ENCODE peak calls at places on chromosomes 3 and 15, in seven cellular contexts. One of them, this sample, is unnamed.

GRCh38 chr15:53000412-53000811 is 210.3 kb upstream of the ONECUT1 start:
- DNase-seq in heart left ventricle: no peak
- DNase-seq in esophagus squamous epithelium: no peak
- DNase-seq in activated CD8-positive, alpha-beta memory T cell treated with anti-CD3 and anti-CD28 coated beads, Interleukin-2, amount 50 U/mL, for 48 hours: no peak
- DNase-seq in stimulated activated naive CD8-positive, alpha-beta T cell treated with anti-CD3 and anti-CD28 coated beads, Interleukin-15, amount 100 ng/mL, for 72 hours: no peak
- DNase-seq in NCI-H1930: no peak
- DNase-seq in skeletal muscle cell: no peak
- DNase-seq in this sample: no peak

GRCh38 chr3:105676621-105677300 is 192.1 kb downstream of the CBLB start:
- DNase-seq in stimulated activated naive CD8-positive, alpha-beta T cell treated with anti-CD3 and anti-CD28 coated beads, Interleukin-15, amount 100 ng/mL, for 72 hours: no peak
- DNase-seq in skeletal muscle cell: no peak
- DNase-seq in NCI-H1930: no peak
- DNase-seq in esophagus squamous epithelium: no peak
- DNase-seq in heart left ventricle: no peak
- DNase-seq in activated CD8-positive, alpha-beta memory T cell treated with anti-CD3 and anti-CD28 coated beads, Interleukin-2, amount 50 U/mL, for 48 hours: peak; percentile 62
- DNase-seq in this sample: no peak

GRCh38 chr3:10753964-10754363 is 62.1 kb upstream of the SLC6A11 start:
- DNase-seq in heart left ventricle: peak; percentile 62
- DNase-seq in NCI-H1930: no peak
- DNase-seq in activated CD8-positive, alpha-beta memory T cell treated with anti-CD3 and anti-CD28 coated beads, Interleukin-2, amount 50 U/mL, for 48 hours: peak; percentile 81
- DNase-seq in skeletal muscle cell: no peak
- DNase-seq in stimulated activated naive CD8-positive, alpha-beta T cell treated with anti-CD3 and anti-CD28 coated beads, Interleukin-15, amount 100 ng/mL, for 72 hours: no peak
- DNase-seq in esophagus squamous epithelium: no peak
- DNase-seq in this sample: no peak

GRCh38 chr3:15636028-15636709 is 34.6 kb downstream of the BTD start:
- DNase-seq in NCI-H1930: no peak
- DNase-seq in stimulated activated naive CD8-positive, alpha-beta T cell treated with anti-CD3 and anti-CD28 coated beads, Interleukin-15, amount 100 ng/mL, for 72 hours: no peak
- DNase-seq in heart left ventricle: no peak
- DNase-seq in esophagus squamous epithelium: no peak
- DNase-seq in skeletal muscle cell: peak; percentile 87
- DNase-seq in activated CD8-positive, alpha-beta memory T cell treated with anti-CD3 and anti-CD28 coated beads, Interleukin-2, amount 50 U/mL, for 48 hours: peak; percentile 67
- DNase-seq in this sample: no peak

GRCh38 chr3:123028233-123028828 is 768 bp upstream of the SEMA5B start:
- DNase-seq in skeletal muscle cell: peak; percentile 54
- DNase-seq in esophagus squamous epithelium: no peak
- DNase-seq in stimulated activated naive CD8-positive, alpha-beta T cell treated with anti-CD3 and anti-CD28 coated beads, Interleukin-15, amount 100 ng/mL, for 72 hours: peak; percentile 28
- DNase-seq in heart left ventricle: peak; percentile 46
- DNase-seq in NCI-H1930: peak; percentile 48
- DNase-seq in activated CD8-positive, alpha-beta memory T cell treated with anti-CD3 and anti-CD28 coated beads, Interleukin-2, amount 50 U/mL, for 48 hours: peak; percentile 50
- DNase-seq in this sample: peak; percentile 84

GRCh38 chr3:98986073-98986472 is 84.6 kb upstream of the DCBLD2 start:
- DNase-seq in NCI-H1930: no peak
- DNase-seq in stimulated activated naive CD8-positive, alpha-beta T cell treated with anti-CD3 and anti-CD28 coated beads, Interleukin-15, amount 100 ng/mL, for 72 hours: no peak
- DNase-seq in skeletal muscle cell: peak; percentile 94
- DNase-seq in activated CD8-positive, alpha-beta memory T cell treated with anti-CD3 and anti-CD28 coated beads, Interleukin-2, amount 50 U/mL, for 48 hours: no peak
- DNase-seq in heart left ventricle: peak; percentile 30
- DNase-seq in esophagus squamous epithelium: no peak
- DNase-seq in this sample: no peak

GRCh38 chr15:66269326-66270090 is 16.0 kb upstream of the MEGF11 start:
- DNase-seq in NCI-H1930: no peak
- DNase-seq in esophagus squamous epithelium: no peak
- DNase-seq in skeletal muscle cell: no peak
- DNase-seq in stimulated activated naive CD8-positive, alpha-beta T cell treated with anti-CD3 and anti-CD28 coated beads, Interleukin-15, amount 100 ng/mL, for 72 hours: no peak
- DNase-seq in heart left ventricle: no peak
- DNase-seq in activated CD8-positive, alpha-beta memory T cell treated with anti-CD3 and anti-CD28 coated beads, Interleukin-2, amount 50 U/mL, for 48 hours: no peak
- DNase-seq in this sample: no peak

GRCh38 chr15:77464129-77464865 is 43.6 kb downstream of the HMG20A start:
- DNase-seq in heart left ventricle: no peak
- DNase-seq in skeletal muscle cell: no peak
- DNase-seq in NCI-H1930: no peak
- DNase-seq in esophagus squamous epithelium: no peak
- DNase-seq in stimulated activated naive CD8-positive, alpha-beta T cell treated with anti-CD3 and anti-CD28 coated beads, Interleukin-15, amount 100 ng/mL, for 72 hours: no peak
- DNase-seq in activated CD8-positive, alpha-beta memory T cell treated with anti-CD3 and anti-CD28 coated beads, Interleukin-2, amount 50 U/mL, for 48 hours: no peak
- DNase-seq in this sample: no peak

GRCh38 chr15:72616491-72617210 is 37.8 kb upstream of the GOLGA6B start:
- DNase-seq in NCI-H1930: no peak
- DNase-seq in activated CD8-positive, alpha-beta memory T cell treated with anti-CD3 and anti-CD28 coated beads, Interleukin-2, amount 50 U/mL, for 48 hours: no peak
- DNase-seq in skeletal muscle cell: no peak
- DNase-seq in stimulated activated naive CD8-positive, alpha-beta T cell treated with anti-CD3 and anti-CD28 coated beads, Interleukin-15, amount 100 ng/mL, for 72 hours: no peak
- DNase-seq in heart left ventricle: no peak
- DNase-seq in esophagus squamous epithelium: no peak
- DNase-seq in this sample: no peak

GRCh38 chr3:185460719-185461350 is 38.0 kb downstream of the TMEM41A start:
- DNase-seq in stimulated activated naive CD8-positive, alpha-beta T cell treated with anti-CD3 and anti-CD28 coated beads, Interleukin-15, amount 100 ng/mL, for 72 hours: no peak
- DNase-seq in esophagus squamous epithelium: no peak
- DNase-seq in NCI-H1930: no peak
- DNase-seq in activated CD8-positive, alpha-beta memory T cell treated with anti-CD3 and anti-CD28 coated beads, Interleukin-2, amount 50 U/mL, for 48 hours: no peak
- DNase-seq in skeletal muscle cell: no peak
- DNase-seq in heart left ventricle: no peak
- DNase-seq in this sample: no peak

GRCh38 chr3:21020681-21021080 is 730.3 kb downstream of the ZNF385D start:
- DNase-seq in esophagus squamous epithelium: no peak
- DNase-seq in NCI-H1930: no peak
- DNase-seq in stimulated activated naive CD8-positive, alpha-beta T cell treated with anti-CD3 and anti-CD28 coated beads, Interleukin-15, amount 100 ng/mL, for 72 hours: no peak
- DNase-seq in activated CD8-positive, alpha-beta memory T cell treated with anti-CD3 and anti-CD28 coated beads, Interleukin-2, amount 50 U/mL, for 48 hours: no peak
- DNase-seq in skeletal muscle cell: no peak
- DNase-seq in heart left ventricle: no peak
- DNase-seq in this sample: no peak

GRCh38 chr3:8990266-8991215 is 27.3 kb upstream of the RAD18 start:
- DNase-seq in skeletal muscle cell: peak; percentile 64
- DNase-seq in activated CD8-positive, alpha-beta memory T cell treated with anti-CD3 and anti-CD28 coated beads, Interleukin-2, amount 50 U/mL, for 48 hours: no peak
- DNase-seq in heart left ventricle: no peak
- DNase-seq in stimulated activated naive CD8-positive, alpha-beta T cell treated with anti-CD3 and anti-CD28 coated beads, Interleukin-15, amount 100 ng/mL, for 72 hours: no peak
- DNase-seq in esophagus squamous epithelium: no peak
- DNase-seq in NCI-H1930: no peak
- DNase-seq in this sample: peak; percentile 76

GRCh38 chr3:70312336-70312735 is at the start of gene MDFIC2:
- DNase-seq in activated CD8-positive, alpha-beta memory T cell treated with anti-CD3 and anti-CD28 coated beads, Interleukin-2, amount 50 U/mL, for 48 hours: no peak
- DNase-seq in stimulated activated naive CD8-positive, alpha-beta T cell treated with anti-CD3 and anti-CD28 coated beads, Interleukin-15, amount 100 ng/mL, for 72 hours: no peak
- DNase-seq in esophagus squamous epithelium: no peak
- DNase-seq in NCI-H1930: no peak
- DNase-seq in skeletal muscle cell: no peak
- DNase-seq in heart left ventricle: no peak
- DNase-seq in this sample: no peak

GRCh38 chr3:160481856-160482255 is 32.3 kb upstream of the TRIM59 start:
- DNase-seq in skeletal muscle cell: no peak
- DNase-seq in stimulated activated naive CD8-positive, alpha-beta T cell treated with anti-CD3 and anti-CD28 coated beads, Interleukin-15, amount 100 ng/mL, for 72 hours: no peak
- DNase-seq in activated CD8-positive, alpha-beta memory T cell treated with anti-CD3 and anti-CD28 coated beads, Interleukin-2, amount 50 U/mL, for 48 hours: no peak
- DNase-seq in heart left ventricle: no peak
- DNase-seq in esophagus squamous epithelium: no peak
- DNase-seq in NCI-H1930: no peak
- DNase-seq in this sample: no peak

GRCh38 chr3:58063424-58063823 is 55.2 kb downstream of the FLNB start:
- DNase-seq in esophagus squamous epithelium: no peak
- DNase-seq in skeletal muscle cell: peak; percentile 76
- DNase-seq in heart left ventricle: peak; percentile 38
- DNase-seq in activated CD8-positive, alpha-beta memory T cell treated with anti-CD3 and anti-CD28 coated beads, Interleukin-2, amount 50 U/mL, for 48 hours: no peak
- DNase-seq in stimulated activated naive CD8-positive, alpha-beta T cell treated with anti-CD3 and anti-CD28 coated beads, Interleukin-15, amount 100 ng/mL, for 72 hours: no peak
- DNase-seq in NCI-H1930: no peak
- DNase-seq in this sample: no peak

GRCh38 chr15:34102175-34102925 is 467 bp downstream of the PGBD4 start:
- DNase-seq in esophagus squamous epithelium: no peak
- DNase-seq in activated CD8-positive, alpha-beta memory T cell treated with anti-CD3 and anti-CD28 coated beads, Interleukin-2, amount 50 U/mL, for 48 hours: no peak
- DNase-seq in heart left ventricle: no peak
- DNase-seq in skeletal muscle cell: no peak
- DNase-seq in NCI-H1930: no peak
- DNase-seq in stimulated activated naive CD8-positive, alpha-beta T cell treated with anti-CD3 and anti-CD28 coated beads, Interleukin-15, amount 100 ng/mL, for 72 hours: no peak
- DNase-seq in this sample: no peak

GRCh38 chr3:7309707-7310106 is 448.8 kb downstream of the GRM7 start:
- DNase-seq in heart left ventricle: peak; percentile 54
- DNase-seq in NCI-H1930: no peak
- DNase-seq in skeletal muscle cell: no peak
- DNase-seq in stimulated activated naive CD8-positive, alpha-beta T cell treated with anti-CD3 and anti-CD28 coated beads, Interleukin-15, amount 100 ng/mL, for 72 hours: no peak
- DNase-seq in activated CD8-positive, alpha-beta memory T cell treated with anti-CD3 and anti-CD28 coated beads, Interleukin-2, amount 50 U/mL, for 48 hours: no peak
- DNase-seq in esophagus squamous epithelium: no peak
- DNase-seq in this sample: no peak

GRCh38 chr3:120170223-120170622 is 76.0 kb upstream of the GSK3B start:
- DNase-seq in heart left ventricle: no peak
- DNase-seq in activated CD8-positive, alpha-beta memory T cell treated with anti-CD3 and anti-CD28 coated beads, Interleukin-2, amount 50 U/mL, for 48 hours: no peak
- DNase-seq in NCI-H1930: no peak
- DNase-seq in esophagus squamous epithelium: no peak
- DNase-seq in skeletal muscle cell: peak; percentile 47
- DNase-seq in stimulated activated naive CD8-positive, alpha-beta T cell treated with anti-CD3 and anti-CD28 coated beads, Interleukin-15, amount 100 ng/mL, for 72 hours: no peak
- DNase-seq in this sample: no peak

GRCh38 chr3:134883697-134884385 is 88.8 kb downstream of the EPHB1 start:
- DNase-seq in activated CD8-positive, alpha-beta memory T cell treated with anti-CD3 and anti-CD28 coated beads, Interleukin-2, amount 50 U/mL, for 48 hours: no peak
- DNase-seq in stimulated activated naive CD8-positive, alpha-beta T cell treated with anti-CD3 and anti-CD28 coated beads, Interleukin-15, amount 100 ng/mL, for 72 hours: no peak
- DNase-seq in NCI-H1930: no peak
- DNase-seq in esophagus squamous epithelium: no peak
- DNase-seq in heart left ventricle: no peak
- DNase-seq in skeletal muscle cell: peak; percentile 7
- DNase-seq in this sample: no peak

GRCh38 chr15:62299541-62299940 is 134.5 kb upstream of the C2CD4B start:
- DNase-seq in esophagus squamous epithelium: no peak
- DNase-seq in heart left ventricle: no peak
- DNase-seq in skeletal muscle cell: no peak
- DNase-seq in activated CD8-positive, alpha-beta memory T cell treated with anti-CD3 and anti-CD28 coated beads, Interleukin-2, amount 50 U/mL, for 48 hours: no peak
- DNase-seq in NCI-H1930: no peak
- DNase-seq in stimulated activated naive CD8-positive, alpha-beta T cell treated with anti-CD3 and anti-CD28 coated beads, Interleukin-15, amount 100 ng/mL, for 72 hours: no peak
- DNase-seq in this sample: peak; percentile 39

GRCh38 chr3:74079961-74080562 is 455.3 kb upstream of the PDZRN3 start:
- DNase-seq in esophagus squamous epithelium: no peak
- DNase-seq in activated CD8-positive, alpha-beta memory T cell treated with anti-CD3 and anti-CD28 coated beads, Interleukin-2, amount 50 U/mL, for 48 hours: no peak
- DNase-seq in heart left ventricle: no peak
- DNase-seq in NCI-H1930: no peak
- DNase-seq in stimulated activated naive CD8-positive, alpha-beta T cell treated with anti-CD3 and anti-CD28 coated beads, Interleukin-15, amount 100 ng/mL, for 72 hours: no peak
- DNase-seq in skeletal muscle cell: no peak
- DNase-seq in this sample: no peak

GRCh38 chr15:56168394-56168793 is 75.3 kb downstream of the RFX7 start:
- DNase-seq in esophagus squamous epithelium: no peak
- DNase-seq in skeletal muscle cell: no peak
- DNase-seq in stimulated activated naive CD8-positive, alpha-beta T cell treated with anti-CD3 and anti-CD28 coated beads, Interleukin-15, amount 100 ng/mL, for 72 hours: no peak
- DNase-seq in heart left ventricle: no peak
- DNase-seq in NCI-H1930: no peak
- DNase-seq in activated CD8-positive, alpha-beta memory T cell treated with anti-CD3 and anti-CD28 coated beads, Interleukin-2, amount 50 U/mL, for 48 hours: no peak
- DNase-seq in this sample: no peak

GRCh38 chr15:53976844-53977392 is 1.3 kb upstream of the UNC13C start:
- DNase-seq in esophagus squamous epithelium: no peak
- DNase-seq in activated CD8-positive, alpha-beta memory T cell treated with anti-CD3 and anti-CD28 coated beads, Interleukin-2, amount 50 U/mL, for 48 hours: no peak
- DNase-seq in NCI-H1930: no peak
- DNase-seq in stimulated activated naive CD8-positive, alpha-beta T cell treated with anti-CD3 and anti-CD28 coated beads, Interleukin-15, amount 100 ng/mL, for 72 hours: no peak
- DNase-seq in heart left ventricle: no peak
- DNase-seq in skeletal muscle cell: no peak
- DNase-seq in this sample: peak; percentile 83

GRCh38 chr3:61118830-61119229 is 132.4 kb downstream of the FHIT start:
- DNase-seq in stimulated activated naive CD8-positive, alpha-beta T cell treated with anti-CD3 and anti-CD28 coated beads, Interleukin-15, amount 100 ng/mL, for 72 hours: no peak
- DNase-seq in esophagus squamous epithelium: no peak
- DNase-seq in activated CD8-positive, alpha-beta memory T cell treated with anti-CD3 and anti-CD28 coated beads, Interleukin-2, amount 50 U/mL, for 48 hours: no peak
- DNase-seq in NCI-H1930: no peak
- DNase-seq in skeletal muscle cell: no peak
- DNase-seq in heart left ventricle: no peak
- DNase-seq in this sample: no peak

GRCh38 chr3:138438896-138439295 is 4.5 kb downstream of the ESYT3 start:
- DNase-seq in activated CD8-positive, alpha-beta memory T cell treated with anti-CD3 and anti-CD28 coated beads, Interleukin-2, amount 50 U/mL, for 48 hours: no peak
- DNase-seq in NCI-H1930: no peak
- DNase-seq in skeletal muscle cell: no peak
- DNase-seq in heart left ventricle: no peak
- DNase-seq in stimulated activated naive CD8-positive, alpha-beta T cell treated with anti-CD3 and anti-CD28 coated beads, Interleukin-15, amount 100 ng/mL, for 72 hours: no peak
- DNase-seq in esophagus squamous epithelium: no peak
- DNase-seq in this sample: no peak

GRCh38 chr3:25747033-25747432 is 36.2 kb downstream of the NGLY1 start:
- DNase-seq in heart left ventricle: no peak
- DNase-seq in esophagus squamous epithelium: no peak
- DNase-seq in skeletal muscle cell: no peak
- DNase-seq in stimulated activated naive CD8-positive, alpha-beta T cell treated with anti-CD3 and anti-CD28 coated beads, Interleukin-15, amount 100 ng/mL, for 72 hours: no peak
- DNase-seq in activated CD8-positive, alpha-beta memory T cell treated with anti-CD3 and anti-CD28 coated beads, Interleukin-2, amount 50 U/mL, for 48 hours: no peak
- DNase-seq in NCI-H1930: no peak
- DNase-seq in this sample: no peak

GRCh38 chr3:100354850-100355249 is 20.3 kb downstream of the NIT2 start:
- DNase-seq in heart left ventricle: no peak
- DNase-seq in stimulated activated naive CD8-positive, alpha-beta T cell treated with anti-CD3 and anti-CD28 coated beads, Interleukin-15, amount 100 ng/mL, for 72 hours: no peak
- DNase-seq in activated CD8-positive, alpha-beta memory T cell treated with anti-CD3 and anti-CD28 coated beads, Interleukin-2, amount 50 U/mL, for 48 hours: no peak
- DNase-seq in NCI-H1930: no peak
- DNase-seq in skeletal muscle cell: no peak
- DNase-seq in esophagus squamous epithelium: no peak
- DNase-seq in this sample: no peak

GRCh38 chr3:27311400-27311799 is 57.8 kb downstream of the NEK10 start:
- DNase-seq in esophagus squamous epithelium: no peak
- DNase-seq in skeletal muscle cell: peak; percentile 88
- DNase-seq in NCI-H1930: no peak
- DNase-seq in heart left ventricle: no peak
- DNase-seq in stimulated activated naive CD8-positive, alpha-beta T cell treated with anti-CD3 and anti-CD28 coated beads, Interleukin-15, amount 100 ng/mL, for 72 hours: no peak
- DNase-seq in activated CD8-positive, alpha-beta memory T cell treated with anti-CD3 and anti-CD28 coated beads, Interleukin-2, amount 50 U/mL, for 48 hours: no peak
- DNase-seq in this sample: no peak

GRCh38 chr3:67459796-67460195 is 194.6 kb downstream of the SUCLG2 start:
- DNase-seq in stimulated activated naive CD8-positive, alpha-beta T cell treated with anti-CD3 and anti-CD28 coated beads, Interleukin-15, amount 100 ng/mL, for 72 hours: no peak
- DNase-seq in esophagus squamous epithelium: no peak
- DNase-seq in NCI-H1930: no peak
- DNase-seq in skeletal muscle cell: no peak
- DNase-seq in heart left ventricle: no peak
- DNase-seq in activated CD8-positive, alpha-beta memory T cell treated with anti-CD3 and anti-CD28 coated beads, Interleukin-2, amount 50 U/mL, for 48 hours: no peak
- DNase-seq in this sample: no peak

GRCh38 chr15:56568466-56569167 is 103.7 kb upstream of the MNS1 start:
- DNase-seq in skeletal muscle cell: no peak
- DNase-seq in NCI-H1930: no peak
- DNase-seq in esophagus squamous epithelium: no peak
- DNase-seq in activated CD8-positive, alpha-beta memory T cell treated with anti-CD3 and anti-CD28 coated beads, Interleukin-2, amount 50 U/mL, for 48 hours: no peak
- DNase-seq in heart left ventricle: no peak
- DNase-seq in stimulated activated naive CD8-positive, alpha-beta T cell treated with anti-CD3 and anti-CD28 coated beads, Interleukin-15, amount 100 ng/mL, for 72 hours: no peak
- DNase-seq in this sample: no peak

GRCh38 chr3:43838009-43838758 is 147.4 kb downstream of the ABHD5 start:
- DNase-seq in NCI-H1930: no peak
- DNase-seq in activated CD8-positive, alpha-beta memory T cell treated with anti-CD3 and anti-CD28 coated beads, Interleukin-2, amount 50 U/mL, for 48 hours: no peak
- DNase-seq in stimulated activated naive CD8-positive, alpha-beta T cell treated with anti-CD3 and anti-CD28 coated beads, Interleukin-15, amount 100 ng/mL, for 72 hours: no peak
- DNase-seq in esophagus squamous epithelium: no peak
- DNase-seq in heart left ventricle: no peak
- DNase-seq in skeletal muscle cell: no peak
- DNase-seq in this sample: no peak

GRCh38 chr3:181757694-181758306 is 46.1 kb downstream of the SOX2 start:
- DNase-seq in esophagus squamous epithelium: no peak
- DNase-seq in NCI-H1930: no peak
- DNase-seq in heart left ventricle: no peak
- DNase-seq in activated CD8-positive, alpha-beta memory T cell treated with anti-CD3 and anti-CD28 coated beads, Interleukin-2, amount 50 U/mL, for 48 hours: no peak
- DNase-seq in skeletal muscle cell: no peak
- DNase-seq in stimulated activated naive CD8-positive, alpha-beta T cell treated with anti-CD3 and anti-CD28 coated beads, Interleukin-15, amount 100 ng/mL, for 72 hours: no peak
- DNase-seq in this sample: no peak

GRCh38 chr3:55571913-55572312 is 84.8 kb upstream of the WNT5A start:
- DNase-seq in NCI-H1930: no peak
- DNase-seq in esophagus squamous epithelium: no peak
- DNase-seq in stimulated activated naive CD8-positive, alpha-beta T cell treated with anti-CD3 and anti-CD28 coated beads, Interleukin-15, amount 100 ng/mL, for 72 hours: no peak
- DNase-seq in activated CD8-positive, alpha-beta memory T cell treated with anti-CD3 and anti-CD28 coated beads, Interleukin-2, amount 50 U/mL, for 48 hours: no peak
- DNase-seq in skeletal muscle cell: no peak
- DNase-seq in heart left ventricle: peak; percentile 89
- DNase-seq in this sample: no peak

GRCh38 chr15:75809986-75810750 is 33.1 kb upstream of the UBE2Q2 start:
- DNase-seq in heart left ventricle: no peak
- DNase-seq in NCI-H1930: no peak
- DNase-seq in stimulated activated naive CD8-positive, alpha-beta T cell treated with anti-CD3 and anti-CD28 coated beads, Interleukin-15, amount 100 ng/mL, for 72 hours: no peak
- DNase-seq in skeletal muscle cell: no peak
- DNase-seq in activated CD8-positive, alpha-beta memory T cell treated with anti-CD3 and anti-CD28 coated beads, Interleukin-2, amount 50 U/mL, for 48 hours: no peak
- DNase-seq in esophagus squamous epithelium: no peak
- DNase-seq in this sample: no peak